ENCODE peak calls at places on chromosomes 11 and 22, in four cellular contexts. N is HepG2, I is K562, K is GM12878. E is an unnamed sample.

GRCh38 chr11:30196400-30197206 is 34.2 kb upstream of the FSHB start:
- DNase-seq in N (peak; percentile 25), I (peak; percentile 37), K (no peak), E (peak; percentile 68)

GRCh38 chr11:130001491-130002351 is 914 bp downstream of the PRDM10 start:
- DNase-seq in N (peak; percentile 28), I (peak; percentile 51), K (no peak), E (peak; percentile 30)

GRCh38 chr11:94130589-94131362 is 2.1 kb downstream of the PANX1 start:
- DNase-seq in N (no peak), I (peak; percentile 48), K (no peak), E (no peak)

GRCh38 chr22:18955696-18956095 is 19.6 kb upstream of the PRODH start:
- DNase-seq in N (no peak), I (no peak), K (no peak), E (no peak)

GRCh38 chr11:69075421-69076128 is 26.8 kb downstream of the TPCN2 start:
- DNase-seq in N (no peak), I (peak; percentile 61), K (no peak), E (no peak)

GRCh38 chr11:45163956-45164575 is 17.6 kb downstream of the PRDM11 start:
- DNase-seq in N (no peak), I (no peak), K (no peak), E (no peak)

GRCh38 chr11:41398175-41398574 is 61.3 kb downstream of the LRRC4C start:
- DNase-seq in N (no peak), I (no peak), K (no peak), E (no peak)

GRCh38 chr11:14258177-14258935 is 100.6 kb downstream of the RRAS2 start:
- DNase-seq in N (peak; percentile 65), I (no peak), K (no peak), E (no peak)

GRCh38 chr11:76770642-76771445 is 12.3 kb upstream of the TSKU start:
- DNase-seq in N (peak; percentile 69), I (no peak), K (no peak), E (no peak)

DNA sequence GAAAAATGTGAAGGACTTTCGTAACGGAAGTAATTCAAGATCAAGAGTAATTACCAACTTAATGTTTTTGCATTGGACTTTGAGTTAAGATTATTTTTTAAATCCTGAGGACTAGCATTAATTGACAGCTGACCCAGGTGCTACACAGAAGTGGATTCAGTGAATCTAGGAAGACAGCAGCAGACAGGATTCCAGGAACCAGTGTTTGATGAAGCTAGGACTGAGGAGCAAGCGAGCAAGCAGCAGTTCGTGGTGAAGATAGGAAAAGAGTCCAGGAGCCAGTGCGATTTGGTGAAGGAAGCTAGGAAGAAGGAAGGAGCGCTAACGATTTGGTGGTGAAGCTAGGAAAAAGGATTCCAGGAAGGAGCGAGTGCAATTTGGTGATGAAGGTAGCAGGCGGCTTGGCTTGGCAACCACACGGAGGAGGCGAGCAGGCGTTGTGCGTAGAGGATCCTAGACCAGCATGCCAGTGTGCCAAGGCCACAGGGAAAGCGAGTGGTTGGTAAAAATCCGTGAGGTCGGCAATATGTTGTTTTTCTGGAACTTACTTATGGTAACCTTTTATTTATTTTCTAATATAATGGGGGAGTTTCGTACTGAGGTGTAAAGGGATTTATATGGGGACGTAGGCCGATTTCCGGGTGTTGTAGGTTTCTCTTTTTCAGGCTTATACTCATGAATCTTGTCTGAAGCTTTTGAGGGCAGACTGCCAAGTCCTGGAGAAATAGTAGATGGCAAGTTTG is 1.6 kb downstream of the MALAT1 start:
- DNase-seq in N (no peak), I (peak; percentile 71), K (no peak), E (no peak)
- TF ChIP-seq FOXK2 in N (no peak), I (no peak), K (no peak), E (no peak)

GRCh38 chr11:104043678-104044239 is 7.3 kb downstream of the DDI1 start:
- DNase-seq in N (no peak), I (no peak), K (no peak), E (no peak)
- TF ChIP-seq FOXK2 in N (no peak), I (no peak), K (no peak), E (no peak)

DNA sequence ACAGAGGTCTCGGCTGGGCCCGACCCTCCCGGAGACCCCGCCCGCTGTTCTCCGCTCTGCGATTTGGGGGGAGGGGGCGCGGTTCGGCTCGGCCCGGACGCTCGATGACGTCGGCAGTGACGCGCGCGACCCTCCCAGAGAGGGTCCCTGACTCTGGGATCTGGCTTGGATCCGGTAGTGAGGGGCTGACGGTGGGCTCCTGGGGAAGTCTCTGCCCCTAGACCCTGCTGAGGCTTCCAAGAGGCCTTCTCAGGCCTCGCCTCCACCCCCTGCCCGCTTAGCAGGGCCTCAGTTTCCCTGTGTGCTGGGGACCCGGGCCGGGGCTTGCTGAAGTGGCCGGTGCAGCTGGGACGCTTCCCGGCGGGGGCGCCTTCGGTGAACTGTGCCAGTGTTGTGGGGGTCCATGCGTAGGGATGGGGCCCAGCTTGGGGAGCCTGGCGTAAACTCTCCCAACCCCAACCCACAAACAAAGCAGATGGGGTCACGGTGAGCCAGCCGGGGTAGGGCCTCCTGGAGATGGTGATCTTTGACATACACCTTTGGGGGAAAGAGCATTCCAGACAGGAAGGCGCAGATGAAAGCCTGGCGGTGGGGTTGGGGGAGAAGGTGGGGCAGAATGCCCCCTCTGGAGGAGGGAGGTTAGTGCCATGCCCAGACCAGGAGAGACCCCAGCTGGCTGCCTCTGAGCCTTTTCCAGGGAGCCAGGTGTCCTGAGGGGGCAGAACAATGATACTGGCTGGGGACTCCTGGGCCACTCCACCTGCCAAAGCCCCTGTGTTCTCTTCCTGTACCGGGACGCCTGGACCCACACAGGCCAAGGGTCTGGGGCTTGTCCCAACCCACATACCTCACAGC is 1.0 kb downstream of the B4GALNT4 start:
- DNase-seq in N (no peak), I (no peak), K (no peak), E (no peak)
- TF ChIP-seq FOXK2 in N (no peak), I (no peak), K (no peak), E (no peak)

DNA sequence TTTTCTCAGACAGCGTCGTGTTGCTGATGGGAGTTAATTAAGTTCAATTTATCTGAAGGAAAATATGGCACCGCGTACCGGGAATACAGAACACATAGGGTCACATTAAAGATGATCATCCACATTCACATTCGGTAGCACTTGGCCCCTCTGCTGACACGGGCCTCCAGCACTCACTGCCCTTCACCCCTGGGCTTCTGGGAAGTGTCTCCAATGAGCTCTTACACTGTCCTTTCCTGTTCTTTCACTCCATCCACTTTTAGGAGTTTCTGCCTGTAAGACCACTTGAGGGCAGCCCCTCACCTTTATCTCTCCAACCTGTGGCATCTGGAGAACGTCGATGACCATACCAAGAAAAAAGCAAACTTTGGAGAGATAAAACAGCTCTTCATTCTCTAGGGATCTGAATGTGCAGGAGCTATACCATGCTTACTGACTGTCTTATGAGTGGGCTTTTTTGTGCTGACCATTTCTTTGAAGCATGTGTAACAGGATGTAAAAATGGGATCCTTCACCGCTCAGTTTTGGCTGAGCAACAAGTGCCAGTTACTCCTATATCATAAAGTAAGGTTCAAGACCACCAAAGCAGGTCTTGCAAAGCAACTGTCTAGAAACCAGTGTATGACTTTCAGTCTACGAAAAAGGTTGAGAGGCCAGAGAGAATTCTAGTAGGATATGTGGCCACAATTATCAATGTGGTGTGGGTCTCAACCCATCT is 1.1 kb upstream of the SERGEF start:
- DNase-seq in N (no peak), I (peak; percentile 14), K (no peak), E (no peak)
- TF ChIP-seq FOXK2 in N (no peak), I (no peak), K (no peak), E (no peak)

GRCh38 chr22:38260760-38261477 is 11.9 kb downstream of the TMEM184B start:
- DNase-seq in N (peak; percentile 61), I (no peak), K (no peak), E (no peak)
- TF ChIP-seq FOXK2 in N (no peak), I (no peak), K (no peak), E (no peak)